ENCODE peak calls at places on chromosomes 12 and 14, in seven cellular contexts. Z is cardiac muscle cell, Y is right lobe of liver, V is ovary, W is testis, M is pancreas, X is heart right ventricle. S is an unnamed sample.

GRCh38 chr14:88856786-88857366 is 32.4 kb downstream of the TTC8 start:
- DNase-seq in Y (no peak), V (no peak), X (no peak), Z (no peak), W (no peak), M (no peak), S (no peak)

GRCh38 chr12:16246264-16246663 is 31.2 kb downstream of the SLC15A5 start:
- DNase-seq in Y (no peak), W (no peak), M (no peak), X (no peak), V (no peak), Z (no peak), S (peak)

GRCh38 chr12:81570234-81570633 is 188.9 kb downstream of the PPFIA2 start:
- DNase-seq in Y (no peak), X (no peak), M (no peak), V (no peak), W (no peak), Z (peak), S (no peak)

GRCh38 chr12:66823857-66824570 is 145.1 kb upstream of the GRIP1 start:
- DNase-seq in Z (peak), V (no peak), X (no peak), W (no peak), M (no peak), Y (no peak), S (peak)

GRCh38 chr14:36091096-36091495 is 85.4 kb downstream of the PTCSC3 start:
- DNase-seq in X (no peak), M (peak), Z (no peak), W (no peak), Y (no peak), V (no peak), S (peak)

GRCh38 chr14:84493779-84494178 is 1036.2 kb upstream of the FLRT2 start:
- DNase-seq in X (no peak), Z (no peak), V (no peak), W (no peak), M (no peak), Y (no peak), S (no peak)

GRCh38 chr12:111458773-111459172 is 53.0 kb downstream of the SH2B3 start:
- DNase-seq in W (peak), M (no peak), Y (no peak), Z (no peak), X (no peak), V (no peak), S (no peak)

GRCh38 chr14:69658664-69659261 is 47.4 kb downstream of the SUSD6 start:
- DNase-seq in V (no peak), Z (no peak), X (no peak), W (no peak), M (no peak), Y (no peak), S (peak)

GRCh38 chr12:49287876-49288275 is 7.1 kb upstream of the PRPH start:
- DNase-seq in Y (no peak), X (no peak), W (no peak), M (no peak), V (no peak), Z (no peak), S (no peak)

GRCh38 chr12:115755061-115755751 is 522.3 kb downstream of the MED13L start:
- DNase-seq in Z (no peak), M (no peak), W (no peak), Y (no peak), V (no peak), X (no peak), S (no peak)

GRCh38 chr12:58028294-58028693 is 86.9 kb downstream of the ATP23 start:
- DNase-seq in Y (no peak), Z (no peak), V (no peak), W (no peak), M (no peak), X (no peak), S (peak)

GRCh38 chr12:50862316-50862715 is 19.6 kb downstream of the TMPRSS12 start:
- DNase-seq in V (no peak), W (no peak), M (no peak), Y (no peak), X (no peak), Z (no peak), S (peak)

GRCh38 chr12:78797201-78797931 is 67.2 kb upstream of the SYT1 start:
- DNase-seq in Y (no peak), V (no peak), Z (no peak), X (no peak), M (no peak), W (no peak), S (peak)

GRCh38 chr12:92987846-92988621 is 58.9 kb upstream of the EEA1 start:
- DNase-seq in Y (no peak), W (no peak), X (peak), V (no peak), Z (peak), M (no peak), S (no peak)

GRCh38 chr14:105305769-105306168 is 5.0 kb upstream of the BRF1 start:
- DNase-seq in V (no peak), M (no peak), Y (no peak), W (no peak), Z (no peak), X (no peak), S (no peak)

GRCh38 chr14:68772761-68773381 is 20.0 kb downstream of the ZFP36L1 start:
- DNase-seq in M (no peak), Z (no peak), V (peak), W (no peak), X (no peak), Y (no peak), S (no peak)

GRCh38 chr12:38892976-38893375 is 12.4 kb downstream of the CPNE8 start:
- DNase-seq in V (no peak), M (no peak), Y (no peak), W (no peak), Z (no peak), X (no peak), S (no peak)

GRCh38 chr12:22803725-22804124 is 178.8 kb downstream of the ETNK1 start:
- DNase-seq in V (no peak), M (peak), Z (no peak), W (no peak), Y (no peak), X (no peak), S (no peak)

GRCh38 chr14:69260979-69261605 is 1.1 kb downstream of the GALNT16 start:
- DNase-seq in V (peak), W (peak), Z (peak), M (peak), X (peak), Y (peak), S (no peak)

GRCh38 chr14:44771495-44771894 is 190.3 kb downstream of the KLHL28 start:
- DNase-seq in V (no peak), X (no peak), W (no peak), M (no peak), Y (no peak), Z (no peak), S (no peak)

GRCh38 chr12:49227701-49228100 is 37.2 kb upstream of the TUBA1C start:
- DNase-seq in X (no peak), V (no peak), Z (no peak), M (no peak), W (no peak), Y (no peak), S (no peak)

GRCh38 chr12:99004799-99005474 is 359.8 kb downstream of the APAF1 start:
- DNase-seq in M (no peak), W (no peak), Y (no peak), X (no peak), V (no peak), Z (no peak), S (no peak)
- H3K4me3 ChIP-seq in M (no peak), W (no peak), Y (no peak), X (no peak), V (no peak), Z (no peak), S (no peak)

GRCh38 chr14:20632448-20632830 is 9.1 kb downstream of the OR6S1 start:
- DNase-seq in M (no peak), V (no peak), W (no peak), X (no peak), Z (no peak), Y (no peak), S (peak)

GRCh38 chr14:20631023-20631820 is 10.3 kb downstream of the OR6S1 start:
- DNase-seq in W (peak), X (no peak), Y (no peak), Z (peak), M (peak), V (peak), S (peak)

GRCh38 chr14:20632831-20633771 is 8.4 kb downstream of the OR6S1 start:
- DNase-seq in M (peak), X (no peak), W (no peak), V (peak), Y (no peak), Z (peak), S (peak)

GRCh38 chr14:20630340-20631022 is 11.0 kb downstream of the OR6S1 start:
- DNase-seq in Y (no peak), Z (peak), M (no peak), X (no peak), W (no peak), V (peak), S (peak)

DNA sequence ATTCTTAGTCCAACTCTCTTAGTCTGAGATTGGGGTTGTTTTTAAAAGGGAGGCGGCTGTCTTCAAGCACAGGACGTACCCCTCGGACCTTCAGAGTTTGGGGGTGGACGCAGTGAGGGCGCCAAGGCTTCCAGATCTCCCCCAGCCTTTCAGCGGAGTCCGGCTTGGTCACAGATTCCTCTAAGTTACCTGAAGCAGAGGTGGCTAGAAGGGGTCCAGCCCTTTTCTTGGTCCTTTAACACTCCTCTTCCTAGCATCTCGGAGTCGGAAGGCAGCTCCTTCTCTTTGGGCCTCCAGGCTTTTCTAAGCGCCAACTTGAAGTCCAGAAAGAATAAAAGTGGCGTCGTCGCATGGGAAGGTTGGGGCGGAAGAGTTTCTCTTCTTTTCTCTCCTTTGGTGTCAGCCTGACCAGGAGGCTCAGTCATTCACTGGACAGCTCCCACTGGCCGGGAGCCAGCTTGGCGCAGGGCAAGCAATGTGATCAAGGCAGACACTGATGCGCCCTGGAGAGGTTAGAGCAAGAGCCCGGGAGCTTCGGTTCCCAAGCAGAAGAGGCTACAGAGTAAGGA is 9.6 kb downstream of the OR6S1 start:
- DNase-seq in V (peak), X (peak), M (peak), W (peak), Y (peak), Z (peak), S (peak)
- H3K4me3 ChIP-seq in V (peak), X (peak), M (peak), W (peak), Y (no peak), Z (peak), S (peak)

GRCh38 chr12:54173906-54174471 is 14.8 kb downstream of the SMUG1 start:
- DNase-seq in W (no peak), V (no peak), Y (no peak), M (no peak), X (no peak), Z (no peak), S (no peak)
- H3K4me3 ChIP-seq in W (no peak), V (peak), Y (no peak), M (peak), X (no peak), Z (no peak), S (peak)

GRCh38 chr14:74950795-74951442 is 4.5 kb downstream of the PGF start:
- DNase-seq in Y (no peak), W (no peak), Z (no peak), X (no peak), V (no peak), M (no peak), S (no peak)

GRCh38 chr14:74953686-74954085 is 1.7 kb downstream of the PGF start:
- DNase-seq in M (no peak), Z (no peak), Y (no peak), V (no peak), X (no peak), W (no peak), S (no peak)

GRCh38 chr14:74952697-74953484 is 2.5 kb downstream of the PGF start:
- DNase-seq in W (no peak), Y (no peak), V (no peak), Z (no peak), X (no peak), M (no peak), S (peak)

GRCh38 chr14:74951443-74952194 is 3.8 kb downstream of the PGF start:
- DNase-seq in X (no peak), W (no peak), V (no peak), Y (no peak), M (no peak), Z (no peak), S (no peak)

GRCh38 chr14:74952195-74952665 is 3.2 kb downstream of the PGF start:
- DNase-seq in X (no peak), W (no peak), M (no peak), V (no peak), Y (no peak), Z (no peak), S (no peak)
- H3K4me3 ChIP-seq in X (no peak), W (no peak), M (no peak), V (no peak), Y (no peak), Z (no peak), S (no peak)

DNA sequence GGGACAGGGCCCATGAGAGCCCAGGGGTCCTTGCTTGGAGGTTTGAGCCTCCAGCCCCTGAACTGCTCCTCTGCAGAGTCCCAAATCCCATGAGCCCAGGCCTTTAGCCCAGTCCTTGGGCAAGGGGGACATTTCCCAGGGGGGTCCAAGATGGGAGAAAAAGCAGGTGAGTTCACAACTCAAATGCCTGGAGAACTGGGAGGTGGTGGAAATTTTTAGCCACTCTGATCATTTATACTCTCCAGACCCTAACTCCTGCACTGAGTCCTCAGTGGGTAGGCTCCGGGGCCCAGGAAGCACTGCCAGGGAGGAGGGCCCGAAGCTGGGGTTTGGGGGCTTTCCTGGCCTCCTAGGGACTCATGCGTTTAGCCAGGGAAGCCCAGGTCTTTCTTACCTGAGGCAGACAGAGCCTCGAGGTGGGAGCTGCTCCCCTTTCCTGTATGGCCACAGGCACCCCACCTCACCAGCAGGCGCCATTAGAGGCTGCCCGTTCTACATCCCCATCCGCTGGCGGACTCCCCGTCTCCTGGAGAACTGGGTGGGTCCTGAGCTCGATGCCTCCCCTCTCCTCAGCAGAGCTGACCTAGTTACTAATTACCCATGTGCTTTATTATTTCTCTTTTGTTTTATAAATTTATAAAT is 998 bp downstream of the HNF1A start:
- DNase-seq in W (no peak), Z (no peak), V (no peak), M (peak), X (no peak), Y (peak), S (no peak)
- H3K4me3 ChIP-seq in W (no peak), Z (no peak), V (peak), M (peak), X (no peak), Y (peak), S (no peak)

DNA sequence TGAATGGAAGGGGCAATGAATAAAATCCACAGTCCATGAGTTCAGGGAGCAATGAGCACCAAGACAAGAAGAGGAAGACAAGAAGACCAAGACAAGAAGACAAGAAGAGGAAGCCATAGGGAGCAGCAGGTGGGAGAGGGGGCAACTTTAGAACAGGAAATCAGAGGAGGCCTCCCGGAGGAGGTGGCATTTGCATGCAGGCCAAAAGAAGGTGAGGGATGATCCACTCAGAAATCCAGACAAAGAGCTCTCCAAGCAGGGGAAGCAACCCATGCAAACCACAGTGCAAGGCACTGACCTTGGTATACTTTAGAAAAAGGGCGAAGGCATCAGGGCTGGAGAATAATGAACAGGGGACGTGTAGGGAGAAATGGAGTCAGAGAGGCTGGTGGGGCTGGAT is 58.6 kb downstream of the SCARB1 start:
- DNase-seq in M (no peak), V (no peak), Z (no peak), W (no peak), X (no peak), Y (no peak), S (no peak)
- H3K4me3 ChIP-seq in M (no peak), V (no peak), Z (no peak), W (no peak), X (no peak), Y (no peak), S (no peak)

DNA sequence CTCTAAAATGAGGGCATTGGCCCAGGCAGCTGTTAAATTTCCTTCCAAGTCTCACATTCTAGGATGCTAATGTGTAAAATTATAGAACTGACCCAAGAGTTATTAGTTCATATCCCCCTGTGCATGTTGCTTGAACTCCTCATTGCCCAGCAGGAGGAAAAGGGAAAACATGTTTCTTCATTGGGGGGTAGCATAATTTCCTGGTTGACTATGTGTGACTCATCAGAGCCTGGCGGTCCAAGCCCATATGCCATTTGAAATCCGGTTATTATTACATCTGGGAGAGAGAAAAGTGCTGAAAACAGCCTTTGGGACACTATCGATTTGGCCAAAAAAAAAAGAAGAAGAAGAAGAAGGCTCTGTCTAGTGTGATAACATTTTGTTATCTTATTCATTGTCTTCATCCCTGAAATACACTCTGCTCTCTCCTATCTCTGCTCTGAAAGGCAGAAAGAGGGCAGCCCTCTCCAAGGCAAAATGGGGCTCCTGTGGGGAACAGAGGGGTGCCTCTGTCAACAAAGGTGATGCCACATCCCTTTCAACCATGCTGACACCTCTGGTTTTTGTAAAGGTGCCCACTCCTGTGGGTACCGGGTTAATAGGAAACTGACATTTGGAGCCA is 114.2 kb downstream of the DAD1 start:
- DNase-seq in Z (no peak), W (no peak), V (no peak), X (no peak), Y (no peak), M (no peak), S (no peak)
- H3K4me3 ChIP-seq in Z (no peak), W (no peak), V (no peak), X (no peak), Y (no peak), M (no peak), S (no peak)

GRCh38 chr12:106644335-106645073 is 61.7 kb downstream of the RFX4 start:
- DNase-seq in M (peak), W (no peak), Z (no peak), X (no peak), V (no peak), Y (no peak), S (no peak)
- H3K4me3 ChIP-seq in M (no peak), W (no peak), Z (no peak), X (no peak), V (no peak), Y (no peak), S (no peak)

S was measured in mammary epithelial cell.